ENCODE peak calls at places on chromosomes 2 and 18, in seven cellular contexts. J is brain microvascular endothelial cell, V is astrocyte of the spinal cord, U is RWPE1, K is GM23338, B is HFFc6, E is A673. S is an unnamed sample.

GRCh38 chr18:60389314-60389713 is 16.7 kb upstream of the MC4R start:
- DNase-seq in J (no peak), V (no peak), E (no peak), K (no peak), U (no peak), B (no peak), S (no peak)

GRCh38 chr2:29747786-29748470 is 173.5 kb downstream of the ALK start:
- DNase-seq in J (peak; percentile 87), U (peak; percentile 95), E (peak; percentile 90), K (no peak), B (peak; percentile 94), V (peak; percentile 96), S (peak; percentile 99)

GRCh38 chr2:16215892-16216554 is 275.7 kb downstream of the MYCN start:
- DNase-seq in J (no peak), V (no peak), K (no peak), U (no peak), B (no peak), E (peak; percentile 12), S (no peak)

GRCh38 chr18:76686737-76687231 is 135.6 kb upstream of the ZNF236 start:
- DNase-seq in K (peak; percentile 76), B (peak; percentile 61), U (peak; percentile 59), J (peak; percentile 59), E (peak; percentile 75), V (peak; percentile 68), S (no peak)

GRCh38 chr2:109415460-109416004 is 198.2 kb downstream of the SEPTIN10 start:
- DNase-seq in U (no peak), J (no peak), V (no peak), B (no peak), E (no peak), K (peak; percentile 27), S (no peak)

GRCh38 chr2:168254158-168254935 is 7.0 kb upstream of the STK39 start:
- DNase-seq in B (peak; percentile 70), E (peak; percentile 37), V (no peak), J (no peak), U (peak; percentile 32), K (no peak), S (no peak)

GRCh38 chr18:28127763-28128737 is 48.9 kb downstream of the CDH2 start:
- DNase-seq in B (peak; percentile 22), V (peak; percentile 10), U (no peak), E (no peak), K (no peak), J (no peak), S (no peak)

GRCh38 chr2:98445708-98446577 is 1.3 kb downstream of the INPP4A start:
- DNase-seq in J (no peak), V (no peak), E (no peak), K (no peak), B (no peak), U (no peak), S (no peak)

GRCh38 chr18:79486356-79487197 is 90.8 kb downstream of the NFATC1 start:
- DNase-seq in J (no peak), K (no peak), E (no peak), U (no peak), V (no peak), B (no peak), S (no peak)

GRCh38 chr2:157087373-157088005 is 170.0 kb upstream of the GALNT5 start:
- DNase-seq in J (no peak), V (peak; percentile 4), U (no peak), K (no peak), E (no peak), B (no peak), S (no peak)

GRCh38 chr2:181764095-181764963 is 84.0 kb upstream of the NEUROD1 start:
- DNase-seq in B (no peak), J (no peak), V (no peak), E (no peak), K (no peak), U (no peak), S (no peak)

GRCh38 chr2:71995067-71995665 is 152.5 kb downstream of the CYP26B1 start:
- DNase-seq in E (peak; percentile 58), J (peak; percentile 7), K (peak; percentile 55), V (peak; percentile 19), U (peak; percentile 32), B (peak; percentile 53), S (no peak)
- TF ChIP-seq CTCF in E (peak; percentile 71), J (peak; percentile 40), K (peak; percentile 67), V (peak; percentile 40), U (peak; percentile 13), B (peak; percentile 86), S (peak; percentile 26)

DNA sequence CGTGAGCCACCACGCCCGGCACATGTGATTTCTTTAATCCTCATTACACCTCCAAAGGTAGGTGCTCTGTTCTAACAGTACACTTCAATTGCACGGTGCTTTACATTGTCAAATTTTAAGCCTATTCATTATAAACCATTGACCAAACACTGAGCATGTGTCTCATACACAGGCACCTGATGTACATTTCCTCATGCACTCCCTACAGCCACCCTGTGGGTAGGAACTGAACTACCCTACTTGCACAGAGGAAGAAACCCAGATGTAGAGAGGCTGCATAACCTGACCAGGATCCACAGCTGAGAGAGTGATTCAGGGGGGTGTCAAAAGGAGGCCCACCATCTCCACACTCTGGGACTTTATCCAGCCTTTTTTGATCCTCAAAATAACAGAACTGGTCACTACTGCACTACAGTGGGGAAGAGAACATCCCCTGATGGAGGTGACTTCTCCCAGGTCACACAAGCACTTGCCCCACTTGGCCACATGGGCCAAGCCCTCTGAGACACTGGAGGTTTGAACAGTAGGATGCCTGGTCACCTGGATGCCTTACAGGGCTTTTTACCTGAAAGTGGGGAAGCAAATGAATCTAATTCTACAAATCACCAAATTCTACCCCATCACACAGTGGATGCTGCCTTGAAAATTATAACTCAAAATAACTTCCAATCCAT is 6.9 kb upstream of the DPYSL5 start:
- DNase-seq in B (peak; percentile 9), J (no peak), U (no peak), V (no peak), E (peak; percentile 42), K (no peak), S (no peak)
- TF ChIP-seq CTCF in B (peak; percentile 38), J (no peak), U (no peak), V (no peak), E (peak; percentile 21), K (peak; percentile 24), S (no peak)

GRCh38 chr2:3421541-3421940 is 42.0 kb downstream of the TRAPPC12 start:
- DNase-seq in K (no peak), J (no peak), B (no peak), E (no peak), V (no peak), U (no peak), S (no peak)
- TF ChIP-seq CTCF in K (no peak), J (no peak), B (no peak), E (no peak), V (no peak), U (no peak), S (no peak)

DNA sequence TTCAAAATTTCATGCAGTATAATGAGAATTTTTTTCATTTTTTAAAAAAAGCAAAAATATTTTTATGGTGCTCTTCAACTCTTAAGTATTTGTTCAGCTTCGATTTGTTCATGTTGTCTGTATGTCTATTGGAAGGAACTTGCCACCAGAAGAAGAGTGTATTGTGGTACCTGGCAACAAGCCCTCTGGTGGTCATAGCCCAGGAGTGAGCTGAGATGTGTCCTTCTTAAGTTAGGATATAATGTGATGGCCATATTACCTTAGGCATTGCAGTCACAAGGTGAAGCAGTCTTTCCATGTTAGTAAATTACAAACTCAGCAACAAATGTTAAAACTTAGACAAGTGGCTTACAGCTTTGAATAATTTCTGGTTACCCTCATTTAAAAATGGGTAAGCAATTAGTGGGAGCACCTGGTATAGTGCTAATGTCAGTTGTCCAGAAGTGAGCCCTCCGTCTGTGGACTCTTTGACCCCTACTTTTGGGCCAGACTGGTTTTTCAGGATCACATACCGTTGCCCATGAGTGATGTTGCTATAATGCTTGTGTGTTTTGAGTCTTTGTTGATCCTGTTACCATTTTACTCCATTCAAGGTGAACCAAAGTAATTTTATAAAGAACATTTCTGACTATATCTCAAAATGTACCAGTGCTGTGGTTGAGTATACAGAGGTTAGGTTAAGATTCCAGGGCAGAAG is 57.4 kb downstream of the MYO1B start:
- DNase-seq in B (no peak), E (peak; percentile 30), K (peak; percentile 44), J (peak; percentile 35), V (no peak), U (peak; percentile 27), S (no peak)
- TF ChIP-seq CTCF in B (peak; percentile 57), E (peak; percentile 40), K (peak; percentile 60), J (peak; percentile 67), V (peak; percentile 44), U (no peak), S (peak; percentile 39)

GRCh38 chr18:74261053-74261452 is 30.7 kb downstream of the CYB5A start:
- DNase-seq in B (no peak), U (no peak), J (no peak), K (no peak), E (no peak), V (no peak), S (no peak)
- TF ChIP-seq CTCF in B (no peak), U (no peak), J (no peak), K (no peak), E (no peak), V (no peak), S (no peak)

DNA sequence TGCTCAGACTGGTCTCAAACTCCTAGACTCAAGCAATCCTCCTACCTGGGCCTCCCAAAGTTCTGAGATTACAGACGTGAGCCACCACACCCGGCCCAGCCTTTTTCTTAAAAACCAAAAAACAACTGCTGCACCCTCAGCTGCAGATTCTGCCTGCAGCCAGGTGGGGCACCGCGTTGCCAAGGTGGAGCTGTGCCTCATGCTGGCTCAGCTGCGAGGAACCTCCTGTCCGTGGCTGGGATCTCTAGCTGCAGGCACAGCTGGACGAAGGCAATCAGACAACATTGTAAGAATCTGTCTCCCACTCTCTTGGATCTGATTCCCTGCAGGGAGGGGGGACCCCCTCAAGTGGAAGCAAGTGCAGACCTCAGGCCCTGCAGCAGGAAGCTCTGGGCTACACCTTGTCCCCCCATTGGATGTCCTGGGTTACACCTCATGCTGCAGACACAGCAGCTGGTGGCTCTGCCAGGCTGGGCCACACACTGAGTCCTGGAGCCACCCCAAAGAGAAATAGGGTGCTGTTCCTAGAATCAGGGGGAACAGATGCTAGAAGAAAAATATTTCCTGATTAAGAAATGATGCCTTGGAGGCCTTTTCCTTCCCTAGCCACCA is 24.1 kb downstream of the CIDEA start:
- DNase-seq in V (no peak), K (peak; percentile 62), B (no peak), J (no peak), U (no peak), E (no peak), S (no peak)
- TF ChIP-seq CTCF in V (peak; percentile 24), K (peak; percentile 56), B (peak; percentile 60), J (peak; percentile 23), U (peak; percentile 18), E (no peak), S (peak; percentile 42)

DNA sequence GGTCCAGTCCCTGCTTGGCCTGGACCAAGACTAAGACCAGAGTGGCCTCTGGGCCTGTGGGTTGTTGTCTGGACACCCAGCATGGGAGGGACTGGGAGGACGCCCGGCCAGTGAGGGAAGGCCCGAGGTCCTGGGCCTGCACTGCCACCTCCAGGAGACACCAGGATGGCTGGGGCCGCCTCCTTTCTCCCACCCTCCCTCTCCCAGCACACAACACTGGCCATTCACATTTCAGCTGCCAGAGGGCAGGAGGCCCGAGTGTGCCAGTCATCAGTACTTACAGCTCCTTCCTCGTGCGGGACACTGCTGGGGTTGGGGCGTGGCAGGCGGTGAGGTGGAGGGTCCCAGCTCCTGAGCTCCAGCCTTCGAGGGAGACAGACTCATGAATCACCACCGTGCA is 133.5 kb downstream of the ASB1 start:
- DNase-seq in U (no peak), B (no peak), V (no peak), E (no peak), K (peak; percentile 42), J (no peak), S (no peak)
- TF ChIP-seq CTCF in U (no peak), B (no peak), V (no peak), E (no peak), K (peak; percentile 53), J (no peak), S (no peak)

S was measured in kidney epithelial cell.